ENCODE peak calls at places on chromosomes 4 and X, in five cellular contexts. One of them, this sample, is unnamed.
A peak's percentile ranks its signal among the peaks of the same experiment; 100 is the strongest.

GRCh38 chr4:113979157-113979972 is at the start of gene ARSJ:
- DNase-seq in mesenchymal stem cell: peak; percentile 92
- DNase-seq in H1: peak; percentile 80
- DNase-seq in H9: peak; percentile 69
- DNase-seq in IMR-90: peak; percentile 88
- DNase-seq in this sample: no peak

GRCh38 chr4:168484626-168485025 is 4.3 kb upstream of the DDX60L start:
- DNase-seq in mesenchymal stem cell: peak; percentile 77
- DNase-seq in H1: no peak
- DNase-seq in H9: no peak
- DNase-seq in IMR-90: peak; percentile 91
- DNase-seq in this sample: peak; percentile 80

GRCh38 chr4:68342139-68342538 is 7.8 kb downstream of the YTHDC1 start:
- DNase-seq in mesenchymal stem cell: peak; percentile 79
- DNase-seq in H1: no peak
- DNase-seq in H9: no peak
- DNase-seq in IMR-90: peak; percentile 73
- DNase-seq in this sample: peak; percentile 53

GRCh38 chr4:94469221-94469784 is 17.6 kb downstream of the PDLIM5 start:
- DNase-seq in mesenchymal stem cell: no peak
- DNase-seq in H1: no peak
- DNase-seq in H9: no peak
- DNase-seq in IMR-90: no peak
- DNase-seq in this sample: no peak

GRCh38 chr4:177301127-177301639 is 8.5 kb upstream of the NEIL3 start:
- DNase-seq in mesenchymal stem cell: no peak
- DNase-seq in H1: no peak
- DNase-seq in H9: no peak
- DNase-seq in IMR-90: no peak
- DNase-seq in this sample: no peak

GRCh38 chrX:43974076-43974475 is 886 bp upstream of the NDP start:
- DNase-seq in mesenchymal stem cell: no peak
- DNase-seq in H1: no peak
- DNase-seq in H9: no peak
- DNase-seq in IMR-90: no peak
- DNase-seq in this sample: peak; percentile 74

GRCh38 chrX:78029663-78030062 is 60.2 kb upstream of the PGAM4 start:
- DNase-seq in mesenchymal stem cell: no peak
- DNase-seq in H1: no peak
- DNase-seq in H9: no peak
- DNase-seq in IMR-90: peak; percentile 33
- DNase-seq in this sample: peak; percentile 27

GRCh38 chr4:65943076-65943475 is 272.8 kb upstream of the EPHA5 start:
- DNase-seq in mesenchymal stem cell: peak; percentile 71
- DNase-seq in H1: no peak
- DNase-seq in H9: peak; percentile 44
- DNase-seq in IMR-90: no peak
- DNase-seq in this sample: peak; percentile 13

GRCh38 chr4:186554485-186554884 is 882 bp downstream of the MTNR1A start:
- DNase-seq in mesenchymal stem cell: no peak
- DNase-seq in H1: no peak
- DNase-seq in H9: peak; percentile 78
- DNase-seq in IMR-90: no peak
- DNase-seq in this sample: no peak

GRCh38 chrX:74924449-74925209 is 623 bp downstream of the NEXMIF start:
- DNase-seq in mesenchymal stem cell: peak; percentile 1
- DNase-seq in H1: peak; percentile 60
- DNase-seq in H9: peak; percentile 55
- DNase-seq in IMR-90: no peak
- DNase-seq in this sample: no peak

GRCh38 chrX:3403748-3404147 is 57.3 kb upstream of the MXRA5 start:
- DNase-seq in mesenchymal stem cell: no peak
- DNase-seq in H1: no peak
- DNase-seq in H9: no peak
- DNase-seq in IMR-90: no peak
- DNase-seq in this sample: no peak

DNA sequence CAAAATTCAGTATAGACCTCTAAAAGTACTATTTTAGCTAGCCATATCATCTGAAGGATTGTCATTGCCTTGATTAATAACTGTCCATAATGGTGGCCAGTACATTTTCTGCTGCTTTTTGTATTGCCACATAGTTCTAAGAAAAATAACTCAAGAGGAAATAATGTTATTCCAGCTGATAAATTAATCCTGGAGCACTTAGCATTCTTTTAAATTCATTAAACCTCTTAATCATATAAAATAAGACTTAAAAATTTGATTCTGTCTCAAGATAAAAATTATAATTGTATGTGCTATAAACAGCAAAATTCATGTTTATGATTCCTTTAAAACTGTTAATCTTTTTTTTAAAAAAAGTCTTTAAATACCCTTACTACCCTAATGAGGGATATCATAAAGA is 12.7 kb downstream of the PTPN13 start:
- DNase-seq in mesenchymal stem cell: no peak
- DNase-seq in H1: no peak
- DNase-seq in H9: no peak
- DNase-seq in IMR-90: no peak
- DNase-seq in this sample: no peak
- H3K14ac ChIP-seq in mesenchymal stem cell: no peak overlapping the region
- H3K14ac ChIP-seq in H1: no peak overlapping the region
- H3K14ac ChIP-seq in H9: no peak overlapping the region
- H3K14ac ChIP-seq in IMR-90: no peak overlapping the region
- H3K14ac ChIP-seq in this sample: no peak overlapping the region

DNA sequence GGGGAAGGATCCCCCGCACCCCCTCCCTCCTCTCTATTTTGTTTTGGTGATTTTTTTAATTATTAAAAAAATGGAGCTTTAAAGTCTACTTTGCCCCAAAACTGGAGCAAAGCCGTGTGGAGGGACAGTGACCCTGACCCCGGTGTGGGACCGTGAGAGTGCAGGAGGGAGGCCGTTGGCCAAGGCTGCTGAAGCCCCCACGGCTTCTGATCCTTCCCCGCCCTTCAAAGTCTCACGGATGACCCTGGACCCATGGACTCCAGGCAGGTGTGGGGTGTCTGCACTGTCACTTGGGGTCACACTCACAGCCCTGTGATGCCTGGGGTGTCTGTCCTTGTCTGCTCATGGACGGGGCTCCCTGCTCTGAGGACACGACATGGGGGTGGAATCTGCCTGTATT is 133.3 kb downstream of the CPZ start:
- DNase-seq in mesenchymal stem cell: no peak
- DNase-seq in H1: no peak
- DNase-seq in H9: peak; percentile 14
- DNase-seq in IMR-90: no peak
- DNase-seq in this sample: no peak
- H3K14ac ChIP-seq in mesenchymal stem cell: no peak overlapping the region
- H3K14ac ChIP-seq in H1: no peak overlapping the region
- H3K14ac ChIP-seq in H9: no peak overlapping the region
- H3K14ac ChIP-seq in IMR-90: no peak overlapping the region
- H3K14ac ChIP-seq in this sample: no peak overlapping the region

GRCh38 chrX:49762175-49762704 is 66.5 kb upstream of the PAGE1 start:
- DNase-seq in mesenchymal stem cell: no peak
- DNase-seq in H1: no peak
- DNase-seq in H9: no peak
- DNase-seq in IMR-90: no peak
- DNase-seq in this sample: no peak
- H3K14ac ChIP-seq in mesenchymal stem cell: no peak overlapping the region
- H3K14ac ChIP-seq in H1: no peak overlapping the region
- H3K14ac ChIP-seq in H9: no peak overlapping the region
- H3K14ac ChIP-seq in IMR-90: no peak overlapping the region
- H3K14ac ChIP-seq in this sample: no peak overlapping the region

DNA sequence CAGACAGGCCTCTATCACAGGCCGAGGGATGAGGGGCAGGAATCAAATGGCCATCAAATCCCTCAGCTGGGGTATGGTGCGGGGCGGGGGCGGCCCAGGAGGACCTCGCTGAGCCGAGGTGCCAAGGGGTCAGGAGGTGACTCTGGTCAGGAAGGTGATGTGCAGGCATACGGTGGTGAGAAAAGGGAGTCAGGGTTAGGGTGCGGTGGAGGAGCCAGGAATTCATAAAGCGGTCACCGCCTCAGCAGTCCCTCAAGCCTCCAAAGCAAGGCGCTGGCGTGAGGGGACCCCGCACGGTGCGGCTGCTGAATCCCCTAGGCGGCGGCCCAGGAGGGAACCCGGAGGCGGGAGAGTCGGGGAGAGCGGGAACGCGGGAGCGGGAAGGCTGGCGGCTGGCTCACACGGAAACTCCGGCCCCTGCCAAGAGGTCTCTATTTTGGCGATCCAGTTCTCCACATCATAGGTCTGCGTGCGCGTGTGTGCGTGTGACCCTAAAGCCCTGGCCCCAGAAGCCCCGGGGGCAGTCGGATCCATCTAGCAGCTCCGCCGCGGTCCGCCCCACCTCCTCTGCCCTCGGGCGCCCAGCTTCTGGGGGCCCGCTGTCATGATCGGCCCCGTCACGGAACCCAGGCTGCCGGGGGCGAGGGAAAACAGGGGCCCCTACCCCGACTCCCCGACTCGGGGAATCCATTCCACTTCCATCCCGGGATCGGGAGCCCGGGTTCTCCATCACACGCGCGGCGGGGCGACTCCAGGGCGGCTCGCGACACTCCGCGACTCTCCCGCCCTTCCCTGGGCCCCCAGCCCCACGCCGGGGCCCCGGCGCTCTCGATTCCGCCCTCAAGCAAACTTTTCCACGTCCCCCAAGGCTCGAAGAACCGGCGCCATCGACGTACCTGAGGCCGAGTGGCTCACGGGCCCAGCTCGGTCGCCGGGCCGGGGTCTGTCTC is 593 bp downstream of the ELF4 start:
- DNase-seq in mesenchymal stem cell: peak; percentile 67
- DNase-seq in H1: peak; percentile 53
- DNase-seq in H9: no peak
- DNase-seq in IMR-90: peak; percentile 27
- DNase-seq in this sample: peak; percentile 42
- H3K14ac ChIP-seq in mesenchymal stem cell: no peak overlapping the region
- H3K14ac ChIP-seq in H1: no peak overlapping the region
- H3K14ac ChIP-seq in H9: no peak overlapping the region
- H3K14ac ChIP-seq in IMR-90: peak overlapping the region; percentile 79
- H3K14ac ChIP-seq in this sample: peak overlapping the region; percentile 92

GRCh38 chr4:114997596-114997995 is 115.8 kb downstream of the NDST4 start:
- DNase-seq in mesenchymal stem cell: peak; percentile 51
- DNase-seq in H1: no peak
- DNase-seq in H9: no peak
- DNase-seq in IMR-90: no peak
- DNase-seq in this sample: no peak
- H3K14ac ChIP-seq in mesenchymal stem cell: no peak overlapping the region
- H3K14ac ChIP-seq in H1: no peak overlapping the region
- H3K14ac ChIP-seq in H9: no peak overlapping the region
- H3K14ac ChIP-seq in IMR-90: no peak overlapping the region
- H3K14ac ChIP-seq in this sample: no peak overlapping the region